ENCODE peak calls at places on chromosomes 1 and 21, in five cellular contexts. M is astrocyte, U is aorta, T is colonic mucosa, G is neural progenitor cell. O is an unnamed sample.

GRCh38 chr1:77876884-77877283 is 11.5 kb upstream of the NEXN start:
- DNase-seq in M (peak; percentile 42), T (no peak), G (no peak), U (no peak), O (no peak)

GRCh38 chr1:201585901-201586300 is 47.0 kb downstream of the NAV1 start:
- DNase-seq in U (no peak), T (no peak), G (no peak), M (no peak), O (no peak)

GRCh38 chr1:26861286-26861701 is 1.7 kb upstream of the SFN start:
- DNase-seq in M (no peak), T (no peak), U (no peak), G (peak; percentile 35), O (no peak)

GRCh38 chr1:203179328-203180009 is 3.8 kb upstream of the MYBPH start:
- DNase-seq in T (no peak), U (peak; percentile 68), G (peak; percentile 18), M (no peak), O (no peak)

GRCh38 chr1:241934181-241934815 is 23.3 kb upstream of the BECN2 start:
- DNase-seq in U (no peak), M (peak; percentile 74), T (no peak), G (peak; percentile 76), O (no peak)

GRCh38 chr1:200410566-200410878 is 686 bp upstream of the ZNF281 start:
- DNase-seq in G (peak; percentile 52), U (no peak), T (peak; percentile 49), M (peak; percentile 13), O (no peak)

GRCh38 chr1:2457444-2457843 is 18.6 kb upstream of the PLCH2 start:
- DNase-seq in U (no peak), T (no peak), G (no peak), M (no peak), O (no peak)

GRCh38 chr1:222886194-222887126 is 71.6 kb downstream of the DISP1 start:
- DNase-seq in T (no peak), M (no peak), G (no peak), U (no peak), O (no peak)

GRCh38 chr1:92211166-92211565 is 6.5 kb upstream of the C1orf146 start:
- DNase-seq in M (peak; percentile 85), T (no peak), U (no peak), G (no peak), O (no peak)

GRCh38 chr1:119611701-119612113 is 36.4 kb downstream of the ZNF697 start:
- DNase-seq in G (peak; percentile 84), T (peak; percentile 92), M (no peak), U (peak; percentile 88), O (peak; percentile 74)

GRCh38 chr1:27406354-27406665 is 13.9 kb downstream of the GPR3 start:
- DNase-seq in G (peak; percentile 80), U (no peak), M (no peak), T (no peak), O (no peak)

GRCh38 chr21:35909456-35910178 is 150.7 kb downstream of the SETD4 start:
- DNase-seq in G (no peak), T (no peak), M (peak; percentile 6), U (no peak), O (no peak)

GRCh38 chr1:166133276-166133841 is 33.4 kb downstream of the FAM78B start:
- DNase-seq in M (no peak), T (peak; percentile 24), G (peak; percentile 23), U (no peak), O (no peak)

GRCh38 chr21:45132841-45133573 is 58.6 kb downstream of the ADARB1 start:
- DNase-seq in U (no peak), G (no peak), T (no peak), M (peak; percentile 36), O (no peak)

GRCh38 chr1:6244401-6245054 is 549 bp downstream of the HES3 start:
- DNase-seq in U (no peak), M (no peak), G (peak; percentile 47), T (no peak), O (no peak)

GRCh38 chr1:22428672-22429071 is 23.0 kb upstream of the ZBTB40 start:
- DNase-seq in M (peak; percentile 27), G (peak; percentile 55), T (peak; percentile 28), U (no peak), O (no peak)

GRCh38 chr1:212219679-212220463 is 65.3 kb upstream of the PPP2R5A start:
- DNase-seq in U (no peak), M (peak; percentile 82), T (no peak), G (peak; percentile 51), O (no peak)

GRCh38 chr1:47598357-47598756 is 160.5 kb downstream of the FOXD2 start:
- DNase-seq in G (no peak), T (no peak), U (no peak), M (no peak), O (no peak)

GRCh38 chr1:93016171-93016570 is 54.9 kb upstream of the DIPK1A start:
- DNase-seq in U (no peak), G (peak; percentile 44), M (peak; percentile 28), T (no peak), O (no peak)

GRCh38 chr1:243287652-243288051 is 31.8 kb downstream of the SDCCAG8 start:
- DNase-seq in U (no peak), M (peak; percentile 96), T (no peak), G (no peak), O (no peak)

GRCh38 chr1:227945891-227946623 is 1.7 kb downstream of the WNT9A start:
- DNase-seq in G (no peak), U (peak; percentile 86), T (peak; percentile 80), M (peak; percentile 53), O (peak; percentile 77)

GRCh38 chr1:6245869-6246496 is 2.0 kb downstream of the HES3 start:
- DNase-seq in G (peak; percentile 94), M (no peak), T (peak; percentile 74), U (peak; percentile 79), O (peak; percentile 72)

GRCh38 chr1:56958526-56958925 is 7.3 kb downstream of the C8B start:
- DNase-seq in M (peak; percentile 30), T (no peak), G (peak; percentile 41), U (no peak), O (no peak)

GRCh38 chr1:234624718-234625117 is 14.7 kb upstream of the IRF2BP2 start:
- DNase-seq in M (no peak), T (no peak), U (no peak), G (no peak), O (no peak)

GRCh38 chr1:72224506-72224905 is 57.8 kb downstream of the NEGR1 start:
- DNase-seq in U (no peak), G (no peak), M (no peak), T (no peak), O (no peak)

GRCh38 chr1:113802367-113803007 is 9.8 kb downstream of the RSBN1 start:
- DNase-seq in U (no peak), T (no peak), M (no peak), G (no peak), O (no peak)

DNA sequence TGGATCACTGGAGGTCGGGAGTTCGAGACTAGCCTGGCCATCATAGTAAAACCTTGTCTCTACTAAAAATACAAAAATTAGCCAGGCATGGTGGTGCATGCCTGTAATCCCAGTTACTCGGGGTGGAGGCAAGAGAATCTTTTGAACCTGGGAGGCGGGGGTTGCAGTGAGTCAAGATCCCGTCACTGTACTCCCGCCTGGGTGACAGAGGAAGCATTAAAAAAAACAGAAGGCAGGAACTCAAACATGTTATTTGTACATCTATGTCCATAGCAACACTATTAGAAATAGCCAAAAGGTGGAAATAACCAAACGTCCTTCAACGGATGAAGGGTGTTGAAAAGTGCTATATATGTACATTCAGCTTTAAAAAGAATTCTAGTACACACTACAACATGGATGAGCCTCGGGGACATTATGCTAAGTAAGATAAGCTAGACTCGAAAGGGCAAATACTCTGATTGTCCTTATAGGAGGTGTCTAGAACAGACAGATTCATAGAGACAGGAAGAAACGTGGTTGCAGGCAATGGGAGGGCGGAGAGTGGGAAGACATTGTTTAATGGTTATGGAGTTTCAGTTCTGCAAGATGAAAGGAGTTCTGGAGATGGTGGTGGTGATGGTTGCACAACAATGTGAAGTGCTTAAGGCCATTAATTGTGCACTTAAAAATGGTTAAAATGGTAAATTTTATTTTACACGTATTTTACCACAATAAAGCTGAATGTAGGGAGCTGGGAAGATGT is 19.2 kb downstream of the NLRP3 start:
- DNase-seq in G (no peak), M (no peak), U (no peak), T (no peak), O (no peak)
- H3K4me1 ChIP-seq in G (no peaks in the 10 kb centered on the region), M (no peaks in the 10 kb centered on the region), U (no peaks in the 10 kb centered on the region), T (no peaks in the 10 kb centered on the region), O (no peaks in the 10 kb centered on the region)

DNA sequence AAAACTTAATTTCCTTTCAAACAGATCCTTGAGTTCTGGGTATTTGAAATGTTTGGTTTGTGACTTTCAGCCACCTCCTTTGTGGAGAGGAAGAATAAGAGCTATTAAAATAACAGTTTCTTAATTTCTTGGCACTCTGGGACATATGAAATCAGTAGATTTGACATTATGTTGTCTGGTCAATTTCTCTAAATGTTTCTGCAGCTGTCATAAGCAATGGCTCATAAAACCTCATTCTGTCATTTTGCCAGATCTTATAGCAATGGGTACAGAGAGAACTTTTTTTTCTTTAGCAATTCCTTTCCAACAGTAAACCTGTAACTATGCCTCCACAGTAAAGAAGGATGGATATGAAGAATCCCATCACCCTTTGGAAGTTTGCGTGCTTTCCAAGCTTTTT is 52.6 kb downstream of the LAMC1 start:
- DNase-seq in T (no peak), M (no peak), G (no peak), U (no peak), O (no peak)
- H3K4me1 ChIP-seq in T (no peaks in the 10 kb centered on the region), M (peaks cover 40% of the 10 kb centered on the region), G (peaks cover 21% of the 10 kb centered on the region), U (peaks cover 26% of the 10 kb centered on the region), O (peaks cover 32% of the 10 kb centered on the region)

GRCh38 chr1:12183095-12183794 is 16.5 kb downstream of the TNFRSF1B start:
- DNase-seq in T (no peak), M (no peak), G (no peak), U (no peak), O (no peak)
- H3K4me1 ChIP-seq in T (peaks cover 7% of the 10 kb centered on the region), M (peaks cover 26% of the 10 kb centered on the region), G (peaks cover 12% of the 10 kb centered on the region), U (no peaks in the 10 kb centered on the region), O (no peaks in the 10 kb centered on the region)

DNA sequence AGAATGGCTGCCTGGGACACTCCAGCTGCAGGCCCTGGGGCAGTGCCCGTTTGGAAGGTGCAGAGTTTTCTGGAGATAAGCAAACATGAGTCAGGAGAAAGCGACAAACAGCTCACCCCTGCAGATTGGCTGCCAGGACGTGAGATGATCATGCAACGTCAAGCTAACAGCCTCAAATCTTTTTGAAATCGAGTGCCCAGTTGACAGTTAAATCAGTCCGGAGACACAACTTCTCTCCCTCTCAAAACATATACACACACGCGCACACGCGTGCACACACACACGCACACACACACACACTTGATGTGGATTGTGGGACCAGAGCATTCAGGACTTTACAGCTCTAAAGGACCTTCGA is 49.4 kb downstream of the TENT5C start:
- DNase-seq in T (no peak), M (no peak), U (no peak), G (no peak), O (no peak)
- H3K4me1 ChIP-seq in T (no peaks in the 10 kb centered on the region), M (peaks cover 5% of the 10 kb centered on the region), U (no peaks in the 10 kb centered on the region), G (no peaks in the 10 kb centered on the region), O (peaks cover 14% of the 10 kb centered on the region)

DNA sequence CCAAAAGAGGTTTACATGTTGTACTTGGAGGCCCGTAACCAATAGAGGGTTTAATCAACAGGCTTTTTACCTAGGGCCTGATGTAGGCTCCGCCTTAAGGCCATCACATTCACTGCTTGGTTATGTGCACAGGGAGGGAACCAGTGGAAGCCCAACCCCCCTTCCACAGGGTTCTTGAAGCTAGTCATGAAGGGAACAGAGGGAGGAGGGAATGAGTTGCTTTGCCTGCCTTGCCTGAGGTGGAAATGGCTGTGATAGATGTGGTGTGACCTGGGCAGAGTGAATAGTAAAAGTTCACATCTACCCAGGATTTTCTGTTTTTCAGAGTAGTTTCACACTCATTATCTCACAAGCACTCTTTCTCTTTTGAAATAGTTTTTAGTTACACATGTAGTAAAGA is 215.1 kb downstream of the ST6GALNAC3 start:
- DNase-seq in G (no peak), U (no peak), M (no peak), T (no peak), O (no peak)
- H3K4me1 ChIP-seq in G (peaks cover 39% of the 10 kb centered on the region), U (no peaks in the 10 kb centered on the region), M (no peaks in the 10 kb centered on the region), T (no peaks in the 10 kb centered on the region), O (no peaks in the 10 kb centered on the region)

O was measured in RWPE2.